ENCODE peak calls at places on chromosome 1, in seven cellular contexts. B is endothelial cell of umbilical vein, G is stomach, E is gastrocnemius medialis, L is sigmoid colon, O is Peyer's patch, T is IMR-90. P is an unnamed sample. For H3K4me1, the result is how much of the 10 kb centered on the place peaks cover.

GRCh38 chr1:53326598-53327182 is 1.2 kb downstream of the LRP8 start:
- DNase-seq in B (peak), G (no peak), E (no peak), L (no peak), O (peak), T (no peak), P (no peak)

GRCh38 chr1:153340356-153340755 is 8.3 kb downstream of the PGLYRP4 start:
- DNase-seq in B (no peak), G (no peak), E (no peak), L (no peak), O (no peak), T (no peak), P (peak)

GRCh38 chr1:114093624-114094302 is 59.9 kb downstream of the SYT6 start:
- DNase-seq in B (no peak), G (no peak), E (no peak), L (no peak), O (no peak), T (peak), P (no peak)

GRCh38 chr1:186858923-186859322 is 30.2 kb downstream of the PLA2G4A start:
- DNase-seq in B (no peak), G (no peak), E (no peak), L (peak), O (no peak), T (no peak), P (no peak)

GRCh38 chr1:170377896-170378634 is 153.9 kb upstream of the GORAB start:
- DNase-seq in B (peak), G (no peak), E (no peak), L (no peak), O (no peak), T (no peak), P (no peak)

GRCh38 chr1:155173478-155174333 is at the start of gene TRIM46:
- DNase-seq in B (peak), G (peak), E (no peak), L (peak), O (peak), T (peak), P (peak)

GRCh38 chr1:31861346-31861745 is 45.5 kb upstream of the SPOCD1 start:
- DNase-seq in B (no peak), G (no peak), E (no peak), L (no peak), O (peak), T (no peak), P (no peak)

GRCh38 chr1:107895403-107896181 is 69.4 kb downstream of the VAV3 start:
- DNase-seq in B (no peak), G (peak), E (no peak), L (no peak), O (peak), T (no peak), P (no peak)

GRCh38 chr1:202160377-202160940 is at the start of gene PTPN7:
- DNase-seq in B (no peak), G (peak), E (no peak), L (no peak), O (peak), T (no peak), P (no peak)

GRCh38 chr1:246784621-246785535 is 60.7 kb downstream of the SCCPDH start:
- DNase-seq in B (peak), G (no peak), E (no peak), L (no peak), O (no peak), T (peak), P (no peak)

GRCh38 chr1:243746736-243747135 is 103.3 kb downstream of the AKT3 start:
- DNase-seq in B (no peak), G (no peak), E (no peak), L (no peak), O (no peak), T (no peak), P (no peak)

GRCh38 chr1:50605186-50605875 is 182.1 kb upstream of the DMRTA2 start:
- DNase-seq in B (peak), G (no peak), E (no peak), L (no peak), O (no peak), T (peak), P (no peak)

GRCh38 chr1:56411484-56412180 is 167.7 kb downstream of the PLPP3 start:
- DNase-seq in B (peak), G (no peak), E (no peak), L (no peak), O (no peak), T (no peak), P (no peak)

GRCh38 chr1:233441981-233442380 is 114.5 kb downstream of the MAP3K21 start:
- DNase-seq in B (no peak), G (no peak), E (no peak), L (no peak), O (no peak), T (no peak), P (no peak)

GRCh38 chr1:53329183-53329544 is 1.3 kb upstream of the LRP8 start:
- DNase-seq in B (no peak), G (no peak), E (no peak), L (peak), O (no peak), T (no peak), P (no peak)

GRCh38 chr1:55463814-55464445 is 248.8 kb upstream of the USP24 start:
- DNase-seq in B (no peak), G (no peak), E (peak), L (peak), O (no peak), T (no peak), P (no peak)

GRCh38 chr1:159970932-159971342 is 16.9 kb upstream of the SLAMF9 start:
- DNase-seq in B (no peak), G (no peak), E (no peak), L (no peak), O (no peak), T (no peak), P (no peak)

GRCh38 chr1:11176081-11176706 is 13.0 kb upstream of the ANGPTL7 start:
- DNase-seq in B (no peak), G (no peak), E (no peak), L (no peak), O (no peak), T (peak), P (no peak)

GRCh38 chr1:100924991-100925390 is 29.1 kb downstream of the SLC30A7 start:
- DNase-seq in B (no peak), G (no peak), E (no peak), L (no peak), O (no peak), T (no peak), P (no peak)

GRCh38 chr1:233252436-233252835 is 43.1 kb downstream of the PCNX2 start:
- DNase-seq in B (no peak), G (no peak), E (no peak), L (no peak), O (no peak), T (no peak), P (no peak)

GRCh38 chr1:152188673-152189591 is 29.9 kb upstream of the RPTN start:
- DNase-seq in B (peak), G (peak), E (no peak), L (peak), O (peak), T (peak), P (no peak)

GRCh38 chr1:182629674-182630073 is 25.5 kb upstream of the RGS16 start:
- DNase-seq in B (no peak), G (no peak), E (no peak), L (no peak), O (peak), T (no peak), P (no peak)

GRCh38 chr1:204972461-204972860 is 70.6 kb upstream of the CNTN2 start:
- DNase-seq in B (no peak), G (no peak), E (no peak), L (no peak), O (no peak), T (no peak), P (no peak)

GRCh38 chr1:214678386-214678785 is 75.4 kb downstream of the CENPF start:
- DNase-seq in B (peak), G (no peak), E (no peak), L (no peak), O (no peak), T (peak), P (no peak)

GRCh38 chr1:26932536-26932935 is 11.0 kb downstream of the NUDC start:
- DNase-seq in B (no peak), G (no peak), E (no peak), L (no peak), O (no peak), T (no peak), P (no peak)

GRCh38 chr1:7705048-7705907 is 65.8 kb upstream of the VAMP3 start:
- DNase-seq in B (no peak), G (peak), E (no peak), L (peak), O (peak), T (no peak), P (no peak)

GRCh38 chr1:33348194-33348593 is 27.3 kb upstream of the A3GALT2 start:
- DNase-seq in B (no peak), G (no peak), E (no peak), L (peak), O (no peak), T (peak), P (no peak)

GRCh38 chr1:155083865-155084721 is 5.5 kb downstream of the EFNA3 start:
- DNase-seq in B (peak), G (no peak), E (no peak), L (no peak), O (peak), T (no peak), P (no peak)

GRCh38 chr1:95216292-95216990 is 17.6 kb upstream of the RWDD3 start:
- DNase-seq in B (no peak), G (no peak), E (no peak), L (no peak), O (peak), T (no peak), P (no peak)

GRCh38 chr1:78176448-78176847 is 130.7 kb downstream of the GIPC2 start:
- DNase-seq in B (no peak), G (no peak), E (no peak), L (peak), O (no peak), T (peak), P (no peak)

GRCh38 chr1:198157241-198157846 is 546 bp downstream of the NEK7 start:
- DNase-seq in B (peak), G (peak), E (peak), L (peak), O (peak), T (peak), P (peak)
- H3K4me1 ChIP-seq in B (half or more), G (under half), E (under half), L (under half), O (under half), T (under half), P (half or more)

GRCh38 chr1:37859507-37860345 is at the start of gene MTF1:
- DNase-seq in B (peak), G (peak), E (peak), L (peak), O (peak), T (peak), P (peak)
- TF ChIP-seq POLR2A in B (peak), G (no peak), E (peak), L (peak), O (peak), T (peak), P (peak)

GRCh38 chr1:69016468-69016867 is 519.6 kb upstream of the DEPDC1 start:
- DNase-seq in B (no peak), G (no peak), E (no peak), L (no peak), O (no peak), T (no peak), P (no peak)
- TF ChIP-seq CTCF in B (no peak), G (no peak), E (no peak), L (no peak), O (no peak), T (no peak), P (no peak)

DNA sequence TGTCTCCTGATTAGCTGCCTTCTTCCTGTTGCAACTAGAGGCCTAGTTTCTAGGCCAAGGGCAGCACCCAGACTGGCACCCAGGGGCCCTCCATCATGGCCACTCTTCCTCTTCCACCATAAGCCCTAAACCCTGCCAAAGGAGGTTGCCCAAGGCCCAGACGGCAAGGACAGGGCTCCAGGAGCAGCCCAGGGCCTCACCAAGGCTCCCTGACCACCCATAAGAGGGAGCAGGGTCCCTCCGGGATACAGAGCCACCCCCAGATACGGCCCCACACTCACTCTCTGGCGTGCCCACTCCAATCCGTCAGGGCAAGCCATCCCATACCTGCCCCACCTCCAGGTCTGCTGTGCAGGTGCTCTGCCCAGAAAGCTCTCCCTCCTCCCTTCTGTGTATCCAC is 79.9 kb downstream of the ITPKB start:
- DNase-seq in B (no peak), G (no peak), E (no peak), L (peak), O (no peak), T (no peak), P (no peak)
- H3K4me1 ChIP-seq in B (half or more), G (half or more), E (half or more), L (under half), O (half or more), T (under half), P (under half)

DNA sequence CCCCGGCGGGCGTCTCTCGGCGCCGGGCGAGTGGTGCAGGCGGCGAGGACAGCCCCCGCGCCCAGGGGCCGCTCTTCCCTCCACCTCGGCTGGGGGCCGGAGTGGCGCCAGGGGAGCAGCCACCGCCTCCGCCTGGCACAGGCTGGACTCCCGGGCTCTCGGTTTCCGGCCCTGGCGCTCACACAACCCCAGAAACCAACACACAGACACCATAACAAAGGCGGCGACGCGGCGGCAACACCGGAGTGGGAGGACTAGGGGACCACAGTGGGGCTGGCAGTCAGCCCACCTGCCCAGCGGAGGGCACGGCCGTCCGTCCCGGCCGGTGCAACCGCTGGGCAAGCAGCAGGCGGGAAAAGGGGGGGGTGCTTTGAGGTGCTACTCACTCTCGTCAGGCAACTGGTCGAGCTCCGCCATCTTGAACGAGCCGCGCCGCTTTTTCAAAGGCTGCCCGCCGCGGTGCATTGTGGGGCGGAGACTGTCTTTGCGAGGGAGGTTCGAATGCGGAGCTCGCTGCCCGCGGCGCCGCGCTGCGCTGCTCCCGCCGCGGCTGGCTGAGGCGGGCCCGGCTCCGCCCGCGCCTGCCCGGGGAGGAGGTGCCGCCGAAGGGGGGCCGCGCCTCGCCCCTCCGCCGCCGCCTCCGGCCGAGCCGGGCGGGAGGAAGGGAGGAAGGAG is at the start of gene LIN9:
- DNase-seq in B (peak), G (peak), E (peak), L (peak), O (peak), T (peak), P (peak)
- TF ChIP-seq POLR2A in B (peak), G (no peak), E (peak), L (no peak), O (peak), T (peak), P (no peak)

GRCh38 chr1:150696995-150697927 is at the start of gene GOLPH3L:
- DNase-seq in B (peak), G (peak), E (peak), L (peak), O (peak), T (peak), P (peak)
- TF ChIP-seq CTCF in B (no peak), G (no peak), E (no peak), L (no peak), O (peak), T (peak), P (peak)

GRCh38 chr1:81304187-81304586 is 496.5 kb upstream of the ADGRL2 start:
- DNase-seq in B (no peak), G (no peak), E (no peak), L (no peak), O (no peak), T (peak), P (no peak)

GRCh38 chr1:81305997-81306452 is 494.7 kb upstream of the ADGRL2 start:
- DNase-seq in B (peak), G (no peak), E (no peak), L (no peak), O (no peak), T (peak), P (no peak)
- H3K4me1 ChIP-seq in B (under half), G (under half), E (under half), L (under half), O (under half), T (under half), P (under half)

GRCh38 chr1:225950905-225951351 is 9.9 kb upstream of the LEFTY2 start:
- DNase-seq in B (no peak), G (no peak), E (no peak), L (no peak), O (no peak), T (no peak), P (no peak)
- TF ChIP-seq POLR2A in B (no peak), G (no peak), E (no peak), L (no peak), O (no peak), T (no peak), P (no peak)

GRCh38 chr1:29875557-29876028 is 639.3 kb downstream of the PTPRU start:
- DNase-seq in B (peak), G (no peak), E (no peak), L (no peak), O (no peak), T (no peak), P (no peak)

GRCh38 chr1:29878501-29878900 is 642.2 kb downstream of the PTPRU start:
- DNase-seq in B (no peak), G (no peak), E (no peak), L (no peak), O (no peak), T (no peak), P (no peak)

GRCh38 chr1:29876441-29876840 is 640.1 kb downstream of the PTPRU start:
- DNase-seq in B (no peak), G (no peak), E (no peak), L (no peak), O (no peak), T (no peak), P (no peak)

GRCh38 chr1:29879217-29879616 is 642.9 kb downstream of the PTPRU start:
- DNase-seq in B (no peak), G (no peak), E (no peak), L (no peak), O (no peak), T (no peak), P (no peak)

GRCh38 chr1:29876902-29877301 is 640.6 kb downstream of the PTPRU start:
- DNase-seq in B (no peak), G (no peak), E (no peak), L (no peak), O (no peak), T (no peak), P (no peak)
- TF ChIP-seq CTCF in B (no peak), G (no peak), E (no peak), L (no peak), O (no peak), T (no peak), P (no peak)

P was measured in esophagus muscularis mucosa.